ENCODE peak calls at places on chromosomes 11 and 22, in four cellular contexts. X, W, B and M are unnamed samples.

GRCh38 chr11:111941963-111942362 is 4.8 kb downstream of the DIXDC1 start:
- DNase-seq in X (no peak), W (no peak), B (no peak), M (no peak)

GRCh38 chr11:69151811-69152210 is 3.9 kb upstream of the SMIM38 start:
- DNase-seq in X (no peak), W (no peak), B (no peak), M (no peak)

GRCh38 chr11:8253566-8253965 is 10.1 kb downstream of the LMO1 start:
- DNase-seq in X (no peak), W (no peak), B (no peak), M (no peak)

GRCh38 chr11:65254724-65255123 is 7.0 kb upstream of the POLA2 start:
- DNase-seq in X (no peak), W (no peak), B (no peak), M (no peak)

GRCh38 chr22:20271114-20271994 is 3.2 kb upstream of the RTN4R start:
- DNase-seq in X (no peak), W (no peak), B (no peak), M (no peak)

GRCh38 chr11:20443596-20443995 is 56.1 kb downstream of the PRMT3 start:
- DNase-seq in X (no peak), W (no peak), B (peak), M (peak)

GRCh38 chr11:3736816-3737215 is 60.5 kb downstream of the NUP98 start:
- DNase-seq in X (no peak), W (no peak), B (no peak), M (no peak)

GRCh38 chr11:6618117-6619020 is 853 bp downstream of the TPP1 start:
- DNase-seq in X (peak), W (no peak), B (peak), M (no peak)

GRCh38 chr11:116415095-116415494 is 357.7 kb downstream of the BUD13 start:
- DNase-seq in X (no peak), W (no peak), B (no peak), M (peak)

GRCh38 chr22:44455151-44455962 is 42.7 kb downstream of the RTL6 start:
- DNase-seq in X (no peak), W (no peak), B (no peak), M (no peak)

GRCh38 chr11:35017528-35018342 is 101.3 kb downstream of the PDHX start:
- DNase-seq in X (no peak), W (no peak), B (peak), M (no peak)

GRCh38 chr22:23825246-23825905 is 13.4 kb downstream of the DERL3 start:
- DNase-seq in X (no peak), W (no peak), B (no peak), M (no peak)

GRCh38 chr22:23824476-23825245 is 14.1 kb downstream of the DERL3 start:
- DNase-seq in X (no peak), W (no peak), B (no peak), M (no peak)

GRCh38 chr22:23820748-23821211 is 18.0 kb downstream of the DERL3 start:
- DNase-seq in X (no peak), W (no peak), B (no peak), M (no peak)

GRCh38 chr22:23823331-23823791 is 15.4 kb downstream of the DERL3 start:
- DNase-seq in X (no peak), W (no peak), B (no peak), M (no peak)

GRCh38 chr22:23822101-23822671 is 16.6 kb downstream of the DERL3 start:
- DNase-seq in X (no peak), W (no peak), B (no peak), M (no peak)
- TF ChIP-seq NR3C1 in X (no peak), W (no peak), B (no peak), M (no peak)

GRCh38 chr11:11384829-11385228 is 31.8 kb upstream of the CSNK2A3 start:
- DNase-seq in X (no peak), W (no peak), B (no peak), M (no peak)

GRCh38 chr11:11380883-11381282 is 27.8 kb upstream of the CSNK2A3 start:
- DNase-seq in X (no peak), W (no peak), B (no peak), M (no peak)

GRCh38 chr11:11382858-11383532 is 29.9 kb upstream of the CSNK2A3 start:
- DNase-seq in X (no peak), W (no peak), B (no peak), M (no peak)

GRCh38 chr11:11381471-11382100 is 28.5 kb upstream of the CSNK2A3 start:
- DNase-seq in X (no peak), W (no peak), B (no peak), M (no peak)

DNA sequence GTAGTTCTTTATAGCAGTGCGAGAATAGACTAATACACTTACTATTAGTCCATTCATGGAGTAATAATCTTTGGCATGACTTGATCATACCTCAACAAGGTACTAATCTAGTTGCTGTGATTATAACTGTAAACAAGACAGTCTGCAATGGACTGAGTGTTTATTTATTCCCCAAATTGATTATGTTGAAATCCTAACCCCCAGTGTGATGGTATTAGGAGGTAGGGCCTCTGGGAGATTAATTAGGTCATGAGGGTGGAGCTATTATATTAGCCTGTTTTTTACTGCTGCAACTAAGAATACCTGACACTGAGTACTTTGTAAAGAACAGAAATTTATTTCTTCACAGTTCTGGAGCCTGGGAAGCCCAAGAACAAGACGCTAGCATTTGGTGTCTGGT is 30.9 kb upstream of the CSNK2A3 start:
- DNase-seq in X (no peak), W (no peak), B (no peak), M (no peak)
- TF ChIP-seq NR3C1 in X (no peak), W (no peak), B (no peak), M (no peak)

GRCh38 chr11:75032550-75032935 is 43.8 kb downstream of the NEU3 start:
- DNase-seq in X (no peak), W (no peak), B (no peak), M (no peak)
- TF ChIP-seq NR3C1 in X (no peak), W (no peak), B (no peak), M (no peak)

GRCh38 chr11:429931-430456 is 11.8 kb downstream of the ANO9 start:
- DNase-seq in X (no peak), W (no peak), B (no peak), M (no peak)

GRCh38 chr11:426851-427250 is 12.1 kb upstream of the SIGIRR start:
- DNase-seq in X (no peak), W (no peak), B (no peak), M (no peak)

GRCh38 chr11:431921-432320 is 9.9 kb downstream of the ANO9 start:
- DNase-seq in X (no peak), W (no peak), B (no peak), M (no peak)

GRCh38 chr11:428295-428694 is 13.5 kb upstream of the SIGIRR start:
- DNase-seq in X (no peak), W (no peak), B (no peak), M (no peak)

DNA sequence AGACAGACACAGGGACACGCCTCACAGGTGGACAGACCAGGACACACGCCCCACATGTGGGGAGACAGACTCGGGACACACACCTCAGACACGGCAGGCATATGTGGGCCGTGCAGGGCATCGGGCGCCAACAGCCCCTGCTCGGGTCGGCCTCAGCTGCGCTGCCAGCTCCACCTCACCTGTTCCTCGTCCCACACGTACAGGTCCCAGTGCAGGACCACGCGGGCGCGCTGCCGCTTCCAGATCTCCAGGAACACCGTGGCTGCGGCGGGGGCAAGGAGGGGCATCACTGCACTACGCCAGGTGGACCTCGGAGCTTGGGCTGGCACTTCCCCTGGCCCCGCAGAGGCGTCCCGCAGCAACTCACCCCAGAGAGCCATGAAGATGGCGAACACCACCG is 12.4 kb downstream of the ANO9 start:
- DNase-seq in X (no peak), W (no peak), B (no peak), M (no peak)
- TF ChIP-seq NR3C1 in X (no peak), W (no peak), B (no peak), M (no peak)

GRCh38 chr11:78818201-78818600 is 243.5 kb upstream of the NARS2 start:
- DNase-seq in X (no peak), W (no peak), B (no peak), M (no peak)
- TF ChIP-seq NR3C1 in X (no peak), W (no peak), B (no peak), M (no peak)